ENCODE peak calls at places on chromosomes 11 and 22, in eight cellular contexts. L, W, V, O, G, Y, M and T are unnamed samples. For H3K4me1, the result is how much of the 10 kb centered on the place peaks cover.

GRCh38 chr11:93529707-93530467 is 13.3 kb downstream of the SMCO4 start:
- DNase-seq in G (no peak), V (no peak), M (peak), W (no peak), L (no peak), Y (no peak), O (no peak), T (no peak)

GRCh38 chr11:75722669-75723042 is 5.0 kb downstream of the MOGAT2 start:
- DNase-seq in M (no peak), Y (no peak), G (no peak), L (no peak), O (no peak), V (no peak), W (no peak), T (no peak)

GRCh38 chr22:18104566-18104965 is 6.0 kb upstream of the TUBA8 start:
- DNase-seq in G (no peak), O (no peak), L (no peak), W (no peak), Y (no peak), M (no peak), V (no peak), T (no peak)

GRCh38 chr11:78684377-78684776 is 109.7 kb upstream of the NARS2 start:
- DNase-seq in W (no peak), V (no peak), L (no peak), M (no peak), Y (peak), G (no peak), O (no peak), T (no peak)

GRCh38 chr11:59429924-59430516 is 3.8 kb upstream of the OR5A2 start:
- DNase-seq in Y (peak), M (peak), L (peak), V (no peak), W (no peak), G (no peak), O (no peak), T (no peak)

GRCh38 chr11:117185739-117186430 is 7.3 kb downstream of the SIDT2 start:
- DNase-seq in V (peak), M (no peak), G (peak), O (no peak), Y (no peak), W (peak), L (no peak), T (peak)

GRCh38 chr22:28915969-28916368 is 32.6 kb downstream of the ZNRF3 start:
- DNase-seq in M (no peak), W (no peak), Y (no peak), O (no peak), V (no peak), L (no peak), G (no peak), T (no peak)

GRCh38 chr11:35101223-35101622 is 37.7 kb upstream of the CD44 start:
- DNase-seq in L (no peak), V (no peak), G (no peak), Y (no peak), W (no peak), M (no peak), O (no peak), T (no peak)

GRCh38 chr11:10858505-10859360 is 880 bp upstream of the ZBED5 start:
- DNase-seq in M (peak), V (peak), W (peak), G (peak), Y (peak), O (peak), L (peak), T (peak)

GRCh38 chr11:46294365-46295309 is 17.2 kb downstream of the CREB3L1 start:
- DNase-seq in L (no peak), W (peak), Y (peak), G (peak), V (no peak), O (no peak), M (no peak), T (peak)

DNA sequence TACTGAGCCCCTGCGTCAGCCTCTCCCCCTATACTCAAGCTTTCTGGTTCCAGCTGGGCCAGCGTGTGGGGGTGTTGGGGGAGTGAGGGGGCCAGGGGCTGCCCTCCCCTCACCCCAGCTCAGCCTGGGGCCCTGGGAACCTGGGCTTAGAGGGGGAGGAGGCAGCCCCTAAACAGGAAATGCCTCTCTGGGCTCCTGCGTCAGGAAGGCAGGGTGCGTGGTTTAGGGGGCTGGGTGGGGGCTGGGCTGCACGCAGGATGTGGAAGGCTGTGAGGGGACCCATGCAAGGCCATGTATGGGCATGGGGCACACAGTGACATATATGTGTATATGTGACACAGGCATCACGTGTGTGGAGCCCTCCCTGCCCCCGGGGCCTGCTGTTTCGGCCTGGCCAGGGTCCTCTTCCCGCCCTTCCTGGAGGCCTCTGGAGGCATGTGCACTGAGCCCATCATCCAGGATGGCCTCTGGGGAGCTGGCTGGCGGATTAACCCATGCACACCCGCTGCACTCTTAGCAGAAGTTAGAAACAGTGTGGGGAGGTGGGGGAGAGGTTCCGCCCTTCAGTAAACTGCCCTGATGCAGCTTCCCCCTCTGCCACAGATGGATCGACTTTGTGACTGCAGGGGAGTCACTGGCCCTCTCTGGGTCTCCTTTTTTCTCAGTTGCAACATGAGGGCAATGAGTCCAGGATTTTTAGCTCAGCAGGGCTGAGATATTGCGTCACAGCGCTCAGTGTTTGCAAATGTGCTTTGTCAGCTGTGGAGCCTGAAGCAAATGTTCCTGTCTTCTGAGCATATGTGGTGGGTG is 1.1 kb upstream of the CD248 start:
- DNase-seq in W (peak), G (peak), V (peak), L (peak), M (no peak), Y (no peak), O (peak), T (peak)
- H3K4me1 ChIP-seq in W (under half), G (under half), V (half or more), L (half or more), M (under half), Y (under half), O (under half), T (under half)

GRCh38 chr22:36577019-36577418 is 48.1 kb upstream of the EIF3D start:
- DNase-seq in Y (no peak), G (no peak), M (no peak), W (no peak), V (no peak), O (no peak), L (no peak), T (no peak)
- TF ChIP-seq CTCF in Y (no peak), G (no peak), M (no peak), W (no peak), V (no peak), O (no peak), L (no peak), T (no peak)

GRCh38 chr11:118565062-118565461 is 669 bp downstream of the IFT46 start:
- DNase-seq in O (no peak), V (peak), G (no peak), L (peak), Y (no peak), M (no peak), W (no peak), T (peak)
- H3K4me3 ChIP-seq in O (peak), V (peak), G (peak), L (no peak), Y (peak), M (no peak), W (peak), T (peak)

GRCh38 chr11:12218909-12219308 is 108.5 kb downstream of the MICAL2 start:
- DNase-seq in O (peak), Y (no peak), V (no peak), M (peak), L (no peak), W (no peak), G (no peak), T (no peak)
- H3K4me1 ChIP-seq in O (half or more), Y (under half), V (half or more), M (half or more), L (half or more), W (under half), G (under half), T (under half)

DNA sequence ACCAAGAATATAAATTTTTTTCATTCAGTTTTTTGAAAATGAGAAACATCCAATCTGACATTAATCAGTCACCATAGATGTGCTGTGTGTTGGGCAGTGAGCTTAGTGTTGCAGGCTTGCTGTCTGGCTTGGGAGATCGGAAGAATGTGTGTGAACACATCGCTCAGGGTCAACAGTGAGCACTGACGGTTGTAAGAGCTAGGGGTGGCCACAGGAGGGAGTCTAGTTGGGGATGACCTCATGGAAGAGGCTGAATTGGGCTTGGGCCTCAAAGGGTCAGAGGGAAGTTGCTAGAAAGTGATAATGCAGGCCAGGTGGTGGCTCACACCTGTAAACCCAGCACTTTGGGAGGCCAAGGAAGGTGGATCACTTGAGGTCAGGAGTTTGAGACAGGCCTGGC is 375.4 kb downstream of the DDX10 start:
- DNase-seq in M (no peak), V (no peak), L (no peak), Y (no peak), O (no peak), G (no peak), W (no peak), T (no peak)
- TF ChIP-seq CTCF in M (peak), V (no peak), L (no peak), Y (peak), O (no peak), G (no peak), W (no peak), T (no peak)

GRCh38 chr22:49052023-49052538 is 775.6 kb downstream of the BRD1 start:
- DNase-seq in M (no peak), W (peak), L (no peak), V (no peak), G (no peak), O (no peak), Y (no peak), T (no peak)
- H3K4me3 ChIP-seq in M (no peak), W (peak), L (peak), V (peak), G (peak), O (peak), Y (no peak), T (no peak)

DNA sequence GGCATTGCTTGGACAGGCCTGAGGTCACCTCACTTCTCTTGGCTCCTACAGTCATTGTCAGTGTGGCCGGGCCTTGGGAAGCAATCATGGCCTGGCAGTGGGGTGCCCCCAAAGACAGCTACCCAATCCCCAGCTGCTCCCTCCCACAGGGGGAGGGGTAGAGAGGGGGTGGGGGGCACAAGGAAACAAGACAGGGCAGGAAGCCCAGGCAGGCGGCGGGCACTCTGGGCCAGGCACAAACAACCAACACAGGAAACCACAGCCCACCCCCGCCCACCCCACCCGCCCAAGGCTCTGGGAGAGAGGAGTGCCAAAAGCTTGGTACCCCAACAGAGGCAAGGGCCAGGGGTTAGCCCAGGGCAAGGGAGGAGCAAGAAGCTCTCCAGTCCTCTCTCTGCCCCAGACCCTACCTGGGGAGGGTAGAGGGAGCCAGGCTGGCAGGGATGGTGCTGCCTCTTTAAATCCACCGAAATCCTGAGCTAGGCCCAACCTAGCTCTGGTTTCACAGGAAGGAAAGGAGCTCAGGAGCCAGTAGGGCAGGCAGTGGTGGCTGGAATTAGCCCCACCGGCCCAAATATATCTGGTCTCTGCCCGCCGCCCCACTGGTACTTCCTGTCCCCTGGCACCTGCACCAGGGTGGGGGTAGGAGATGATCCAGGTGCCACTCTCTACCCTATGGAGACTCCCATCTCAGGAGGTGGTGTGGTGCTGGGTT is 12.2 kb downstream of the BCL9L start:
- DNase-seq in O (no peak), W (peak), Y (no peak), V (peak), L (no peak), M (no peak), G (no peak), T (peak)
- H3K4me1 ChIP-seq in O (half or more), W (half or more), Y (half or more), V (half or more), L (half or more), M (half or more), G (under half), T (half or more)

DNA sequence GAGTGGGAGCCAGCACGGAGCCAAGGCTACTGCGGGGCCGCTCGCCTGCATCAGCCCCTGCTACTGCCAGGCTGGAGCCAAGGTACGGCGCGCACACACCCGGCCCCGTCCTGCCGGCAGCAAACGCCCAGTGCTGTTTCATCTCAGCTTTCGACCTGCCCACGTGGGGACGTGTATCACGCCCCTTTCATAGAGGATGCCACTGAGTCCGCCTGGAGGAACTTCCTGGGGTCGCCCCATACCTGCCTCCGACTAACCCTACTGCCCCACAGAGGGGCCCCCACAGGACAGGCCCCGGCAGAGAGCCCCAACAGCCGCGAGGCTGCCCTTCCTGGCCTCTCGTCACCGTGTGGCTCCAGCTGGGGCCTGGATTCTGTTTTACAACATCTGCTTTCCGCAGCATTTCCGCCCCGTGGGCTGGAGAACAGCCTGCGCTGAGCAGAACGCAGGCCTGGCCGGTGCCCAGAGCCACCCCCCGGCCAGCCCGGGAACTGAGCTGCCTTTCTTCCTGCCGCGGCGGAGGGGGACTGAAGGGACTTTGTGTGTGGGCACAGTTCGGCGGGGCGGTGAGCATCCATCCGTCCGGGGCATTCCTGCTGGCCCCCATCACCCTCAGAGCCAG is 22.9 kb upstream of the ARHGAP8 start:
- DNase-seq in L (peak), O (no peak), V (peak), M (peak), G (peak), W (no peak), Y (no peak), T (peak)
- TF ChIP-seq CTCF in L (no peak), O (no peak), V (peak), M (peak), G (no peak), W (no peak), Y (peak), T (peak)